ENCODE peak calls at places on chromosomes 5 and 9, in four cellular contexts. L is NCI-H446, S is M059J, M is NCI-H2081. E is an unnamed sample.

GRCh38 chr9:87703636-87704276 is 22.2 kb upstream of the CTSL start:
- DNase-seq in L (no peak), S (peak), M (no peak), E (no peak)

GRCh38 chr5:152942633-152943336 is 537.7 kb upstream of the NMUR2 start:
- DNase-seq in L (no peak), S (no peak), M (no peak), E (peak)

GRCh38 chr9:132824151-132824550 is 53.9 kb downstream of the AK8 start:
- DNase-seq in L (no peak), S (no peak), M (no peak), E (no peak)

GRCh38 chr9:20640331-20641187 is 18.3 kb upstream of the MLLT3 start:
- DNase-seq in L (peak), S (peak), M (peak), E (peak)

GRCh38 chr5:120528609-120529008 is 64.5 kb downstream of the PRR16 start:
- DNase-seq in L (no peak), S (no peak), M (no peak), E (peak)

GRCh38 chr5:175254155-175254554 is 189.8 kb downstream of the DRD1 start:
- DNase-seq in L (no peak), S (peak), M (no peak), E (no peak)

GRCh38 chr5:142432961-142433360 is 108.1 kb upstream of the SPRY4 start:
- DNase-seq in L (no peak), S (no peak), M (no peak), E (no peak)

GRCh38 chr9:2022560-2022959 is 7.4 kb downstream of the SMARCA2 start:
- DNase-seq in L (no peak), S (peak), M (no peak), E (no peak)

GRCh38 chr9:37410354-37410861 is 12.1 kb upstream of the GRHPR start:
- DNase-seq in L (no peak), S (no peak), M (no peak), E (no peak)

GRCh38 chr9:86637515-86637914 is 283.3 kb upstream of the TUT7 start:
- DNase-seq in L (no peak), S (no peak), M (no peak), E (peak)

GRCh38 chr5:51373880-51374523 is 9.2 kb upstream of the ISL1 start:
- DNase-seq in L (no peak), S (no peak), M (no peak), E (no peak)

GRCh38 chr5:66829826-66830225 is 233.6 kb downstream of the MAST4 start:
- DNase-seq in L (no peak), S (peak), M (no peak), E (peak)

GRCh38 chr9:27752069-27752468 is 178.8 kb upstream of the C9orf72 start:
- DNase-seq in L (no peak), S (no peak), M (no peak), E (no peak)

GRCh38 chr5:33975846-33976245 is 8.6 kb downstream of the SLC45A2 start:
- DNase-seq in L (no peak), S (no peak), M (no peak), E (no peak)

GRCh38 chr9:76646249-76646648 is 118.0 kb upstream of the PCA3 start:
- DNase-seq in L (peak), S (peak), M (peak), E (no peak)

GRCh38 chr5:21397693-21398092 is 1409.7 kb upstream of the CDH18 start:
- DNase-seq in L (no peak), S (no peak), M (no peak), E (no peak)

GRCh38 chr5:76943006-76943405 is 9.8 kb upstream of the CRHBP start:
- DNase-seq in L (no peak), S (peak), M (no peak), E (no peak)

GRCh38 chr9:127059648-127060365 is 62.6 kb downstream of the ANGPTL2 start:
- DNase-seq in L (no peak), S (no peak), M (no peak), E (no peak)

GRCh38 chr5:55176176-55176818 is 3.3 kb upstream of the CDC20B start:
- DNase-seq in L (no peak), S (peak), M (peak), E (peak)

GRCh38 chr9:136700959-136701664 is 11.3 kb upstream of the DIPK1B start:
- DNase-seq in L (no peak), S (no peak), M (no peak), E (no peak)

GRCh38 chr5:177491429-177491945 is 5.9 kb downstream of the PDLIM7 start:
- DNase-seq in L (no peak), S (no peak), M (no peak), E (no peak)

GRCh38 chr5:102700126-102700851 is 54.8 kb upstream of the PAM start:
- DNase-seq in L (no peak), S (no peak), M (no peak), E (peak)

GRCh38 chr5:23704176-23704855 is 196.9 kb downstream of the PRDM9 start:
- DNase-seq in L (peak), S (no peak), M (peak), E (no peak)

GRCh38 chr5:73592546-73592945 is 27.0 kb downstream of the UTP15 start:
- DNase-seq in L (no peak), S (peak), M (no peak), E (no peak)

GRCh38 chr5:135308245-135308644 is 90.8 kb downstream of the MACROH2A1 start:
- DNase-seq in L (no peak), S (peak), M (no peak), E (peak)

GRCh38 chr5:160150381-160150780 is 31.1 kb upstream of the PWWP2A start:
- DNase-seq in L (no peak), S (no peak), M (no peak), E (no peak)

GRCh38 chr5:52811067-52811749 is 23.5 kb downstream of the ITGA1 start:
- DNase-seq in L (no peak), S (peak), M (no peak), E (peak)

GRCh38 chr5:126883801-126884200 is 106.9 kb downstream of the LMNB1 start:
- DNase-seq in L (no peak), S (no peak), M (no peak), E (no peak)

GRCh38 chr9:129639756-129640085 is 2.2 kb downstream of the ASB6 start:
- DNase-seq in L (no peak), S (no peak), M (no peak), E (no peak)

GRCh38 chr5:123500476-123500875 is 11.5 kb upstream of the CSNK1G3 start:
- DNase-seq in L (no peak), S (no peak), M (no peak), E (no peak)

GRCh38 chr5:32916648-32917047 is 205.5 kb downstream of the NPR3 start:
- DNase-seq in L (no peak), S (peak), M (no peak), E (peak)

GRCh38 chr9:97430316-97430715 is 18.4 kb downstream of the TDRD7 start:
- DNase-seq in L (no peak), S (no peak), M (no peak), E (no peak)

GRCh38 chr5:11268894-11269293 is 507.9 kb upstream of the DAP start:
- DNase-seq in L (no peak), S (no peak), M (peak), E (no peak)